ENCODE peak calls at places on chromosomes 12 and 14, in four cellular contexts. M is memory B cell, L is GM13976, Z is nephron progenitor cell. R is an unnamed sample.

GRCh38 chr14:102225386-102225785 is 79.6 kb downstream of the MOK start:
- DNase-seq in M (no peak), L (no peak), Z (no peak), R (no peak)

GRCh38 chr14:68442828-68443460 is 349.9 kb downstream of the ZFP36L1 start:
- DNase-seq in M (no peak), L (no peak), Z (no peak), R (no peak)

GRCh38 chr12:44154128-44154527 is 318.2 kb downstream of the TMEM117 start:
- DNase-seq in M (no peak), L (no peak), Z (no peak), R (no peak)

GRCh38 chr12:5428332-5429221 is 3.3 kb upstream of the NTF3 start:
- DNase-seq in M (no peak), L (peak), Z (no peak), R (no peak)

GRCh38 chr14:90625445-90625844 is 190.8 kb downstream of the TTC7B start:
- DNase-seq in M (no peak), L (no peak), Z (no peak), R (no peak)

GRCh38 chr12:10354502-10354901 is 35.3 kb downstream of the KLRK1 start:
- DNase-seq in M (no peak), L (no peak), Z (no peak), R (no peak)

GRCh38 chr14:35365130-35366047 is 39.2 kb downstream of the NFKBIA start:
- DNase-seq in M (no peak), L (peak), Z (no peak), R (no peak)

GRCh38 chr12:27952510-27952909 is 20.0 kb downstream of the PTHLH start:
- DNase-seq in M (no peak), L (no peak), Z (no peak), R (no peak)

GRCh38 chr14:64857979-64858740 is 21.5 kb downstream of the SPTB start:
- DNase-seq in M (no peak), L (no peak), Z (no peak), R (no peak)

GRCh38 chr12:1830981-1831930 is 10.9 kb downstream of the LRTM2 start:
- DNase-seq in M (no peak), L (peak), Z (peak), R (no peak)

GRCh38 chr14:87170179-87170578 is 822.8 kb downstream of the GALC start:
- DNase-seq in M (no peak), L (no peak), Z (no peak), R (no peak)